ENCODE peak calls at places on chromosomes 2 and 18, in five cellular contexts. I, M, E, N and G are unnamed samples.

GRCh38 chr18:55012041-55012440 is 52.8 kb upstream of the CCDC68 start:
- DNase-seq in I (no peak), M (no peak), E (no peak), N (no peak), G (no peak)

GRCh38 chr2:165016772-165017411 is 61.6 kb upstream of the SLC38A11 start:
- DNase-seq in I (no peak), M (no peak), E (no peak), N (peak), G (peak)

GRCh38 chr18:12085136-12085535 is 8.5 kb upstream of the ANKRD62 start:
- DNase-seq in I (no peak), M (no peak), E (no peak), N (no peak), G (no peak)

GRCh38 chr2:31748041-31748440 is 167.3 kb upstream of the SRD5A2 start:
- DNase-seq in I (no peak), M (no peak), E (no peak), N (no peak), G (no peak)

GRCh38 chr18:53799134-53799533 is 425.3 kb downstream of the MBD2 start:
- DNase-seq in I (no peak), M (no peak), E (no peak), N (no peak), G (no peak)

GRCh38 chr2:37196320-37197195 is at the start of gene CEBPZOS:
- DNase-seq in I (peak), M (peak), E (peak), N (peak), G (peak)

GRCh38 chr18:56748698-56749268 is 97.6 kb downstream of the WDR7 start:
- DNase-seq in I (no peak), M (no peak), E (no peak), N (peak), G (no peak)

GRCh38 chr2:113876503-113877387 is 13.1 kb upstream of the ACTR3 start:
- DNase-seq in I (peak), M (no peak), E (no peak), N (no peak), G (peak)

GRCh38 chr18:14025306-14025940 is 106.8 kb downstream of the ZNF519 start:
- DNase-seq in I (no peak), M (no peak), E (no peak), N (no peak), G (no peak)

GRCh38 chr2:2664989-2665833 is 334.1 kb upstream of the MYT1L start:
- DNase-seq in I (no peak), M (no peak), E (no peak), N (no peak), G (no peak)

GRCh38 chr18:60247103-60247502 is 125.5 kb downstream of the MC4R start:
- DNase-seq in I (no peak), M (no peak), E (no peak), N (no peak), G (no peak)

GRCh38 chr2:173349295-173349694 is 5.4 kb upstream of the CDCA7 start:
- DNase-seq in I (no peak), M (no peak), E (no peak), N (no peak), G (no peak)

GRCh38 chr2:69911985-69912563 is 2.8 kb upstream of the MXD1 start:
- DNase-seq in I (no peak), M (no peak), E (no peak), N (peak), G (no peak)

GRCh38 chr18:54392621-54393023 is 34.9 kb downstream of the C18orf54 start:
- DNase-seq in I (no peak), M (no peak), E (no peak), N (peak), G (no peak)

GRCh38 chr2:159326569-159327255 is 40.2 kb upstream of the WDSUB1 start:
- DNase-seq in I (no peak), M (no peak), E (no peak), N (no peak), G (no peak)

GRCh38 chr2:228675042-228675441 is 493.6 kb upstream of the SPHKAP start:
- DNase-seq in I (no peak), M (no peak), E (no peak), N (no peak), G (no peak)

GRCh38 chr2:198282061-198282460 is 477.7 kb downstream of the PLCL1 start:
- DNase-seq in I (no peak), M (no peak), E (no peak), N (no peak), G (no peak)
- TF ChIP-seq POLR2A in I (no peak), M (no peak), E (no peak), N (no peak), G (no peak)

DNA sequence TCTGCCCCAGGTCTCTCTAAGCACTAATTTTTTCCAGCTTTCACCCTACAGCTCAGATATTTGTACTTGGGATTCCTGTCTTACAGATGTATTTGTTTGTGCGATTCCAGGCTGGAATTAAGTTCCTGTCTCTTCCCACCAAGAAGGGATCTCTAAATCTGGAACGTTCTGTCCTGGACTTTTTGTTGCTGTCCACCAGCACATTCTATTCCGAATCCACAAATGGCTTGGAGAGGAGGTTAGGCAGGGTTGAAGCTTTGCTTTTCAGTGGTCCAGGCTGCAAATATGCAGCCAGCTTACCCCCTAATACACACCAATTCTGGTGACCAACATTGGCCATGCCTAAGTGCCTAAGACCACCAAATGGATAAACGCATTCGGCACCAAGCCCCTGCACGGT is 315.0 kb downstream of the TNS1 start:
- DNase-seq in I (no peak), M (no peak), E (no peak), N (no peak), G (no peak)
- TF ChIP-seq CTCF in I (no peak), M (no peak), E (no peak), N (no peak), G (no peak)

GRCh38 chr2:179744341-179744740 is 117.1 kb downstream of the ZNF385B start:
- DNase-seq in I (no peak), M (no peak), E (no peak), N (no peak), G (no peak)
- H3K4me3 ChIP-seq in I (no peak), M (no peak), E (no peak), N (no peak), G (no peak)

GRCh38 chr2:175540421-175540820 is 358.9 kb upstream of the ATP5MC3 start:
- DNase-seq in I (no peak), M (no peak), E (no peak), N (no peak), G (no peak)
- TF ChIP-seq POLR2A in I (no peak), M (no peak), E (no peak), N (no peak), G (no peak)

DNA sequence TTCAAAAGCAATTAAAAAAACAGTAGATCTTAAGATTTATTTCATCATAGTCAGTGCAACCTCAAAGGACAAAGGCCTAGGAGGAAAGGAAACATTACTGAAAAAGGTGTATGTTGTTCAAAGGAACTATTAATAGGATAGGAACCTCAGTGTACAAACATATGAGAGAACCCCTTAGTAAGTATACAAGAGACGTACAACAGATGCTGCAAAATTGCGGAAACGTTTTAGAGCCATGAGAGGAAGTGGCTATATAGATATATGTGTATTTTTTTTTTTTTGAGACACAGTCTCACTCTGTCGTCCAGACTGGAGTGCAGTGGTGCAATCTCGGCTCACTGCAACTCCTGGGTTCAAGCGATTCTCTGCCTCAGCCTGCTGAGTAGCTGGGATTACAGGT is 22.2 kb downstream of the PIK3C3 start:
- DNase-seq in I (no peak), M (no peak), E (no peak), N (no peak), G (no peak)
- TF ChIP-seq CTCF in I (no peak), M (no peak), E (no peak), N (no peak), G (no peak)

DNA sequence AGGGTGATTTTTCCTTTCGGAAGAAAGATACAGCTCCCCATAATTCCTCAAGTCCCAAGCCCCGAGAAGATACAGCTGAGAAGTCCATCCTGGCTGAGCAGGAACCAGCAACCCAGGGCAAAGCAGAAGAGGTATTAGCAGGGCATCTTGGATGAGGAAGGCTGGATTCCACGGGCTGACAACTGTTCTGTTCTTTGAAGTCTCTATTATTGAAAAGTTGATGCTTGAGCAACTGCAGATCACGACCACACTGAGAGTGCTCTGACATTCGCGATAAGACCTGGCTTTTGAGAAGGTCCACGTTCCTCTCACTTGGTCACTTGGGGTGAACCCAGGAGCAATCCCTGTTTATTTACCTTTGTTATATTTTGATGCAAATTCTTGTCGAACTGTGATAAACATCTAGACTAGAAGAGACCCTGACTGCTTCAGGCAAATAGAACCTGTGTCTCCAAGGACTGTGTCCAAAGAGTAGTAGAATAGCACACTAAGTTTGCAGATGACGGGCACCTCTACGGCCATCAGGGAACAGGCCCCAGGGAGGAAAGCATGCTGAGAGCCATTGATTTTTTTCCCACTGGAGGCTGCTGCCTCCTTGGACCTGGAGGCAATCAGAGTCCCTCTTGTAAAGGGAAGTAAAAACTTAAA is 133.1 kb downstream of the ARL4C start:
- DNase-seq in I (no peak), M (no peak), E (no peak), N (no peak), G (no peak)
- H3K4me3 ChIP-seq in I (no peak), M (no peak), E (no peak), N (no peak), G (no peak)